ENCODE peak calls at places on chromosome 7, in four cellular contexts. V is HepG2, Z is H1, J is GM12878. K is an unnamed sample.

GRCh38 chr7:35519971-35520809 is 174.7 kb downstream of the HERPUD2 start:
- DNase-seq in V (peak; percentile 45), Z (no peak), J (peak; percentile 4), K (peak; percentile 74)

GRCh38 chr7:66043681-66044497 is 31.7 kb upstream of the ASL start:
- DNase-seq in V (no peak), Z (no peak), J (no peak), K (peak; percentile 28)

GRCh38 chr7:947391-948210 is 6.9 kb downstream of the ADAP1 start:
- DNase-seq in V (no peak), Z (no peak), J (no peak), K (no peak)

GRCh38 chr7:2202901-2203550 is 29.7 kb downstream of the MAD1L1 start:
- DNase-seq in V (no peak), J (no peak), Z (no peak), K (no peak)

GRCh38 chr7:16026253-16027020 is 340.0 kb upstream of the MEOX2 start:
- DNase-seq in V (no peak), Z (no peak), J (no peak), K (no peak)

GRCh38 chr7:50164552-50165220 is 71.6 kb upstream of the ZPBP start:
- DNase-seq in V (no peak), J (no peak), Z (no peak), K (no peak)

GRCh38 chr7:81852701-81853100 is 82.9 kb upstream of the HGF start:
- DNase-seq in J (no peak), Z (no peak), V (no peak), K (no peak)

GRCh38 chr7:43058271-43059066 is 54.0 kb upstream of the HECW1 start:
- DNase-seq in V (no peak), Z (no peak), J (peak; percentile 53), K (no peak)

GRCh38 chr7:1123721-1124120 is 35.8 kb downstream of the GPER1 start:
- DNase-seq in V (peak; percentile 21), Z (peak; percentile 47), J (no peak), K (peak; percentile 78)

GRCh38 chr7:105776068-105776790 is 100.2 kb downstream of the ATXN7L1 start:
- DNase-seq in J (no peak), Z (peak; percentile 96), V (peak; percentile 90), K (peak; percentile 93)

DNA sequence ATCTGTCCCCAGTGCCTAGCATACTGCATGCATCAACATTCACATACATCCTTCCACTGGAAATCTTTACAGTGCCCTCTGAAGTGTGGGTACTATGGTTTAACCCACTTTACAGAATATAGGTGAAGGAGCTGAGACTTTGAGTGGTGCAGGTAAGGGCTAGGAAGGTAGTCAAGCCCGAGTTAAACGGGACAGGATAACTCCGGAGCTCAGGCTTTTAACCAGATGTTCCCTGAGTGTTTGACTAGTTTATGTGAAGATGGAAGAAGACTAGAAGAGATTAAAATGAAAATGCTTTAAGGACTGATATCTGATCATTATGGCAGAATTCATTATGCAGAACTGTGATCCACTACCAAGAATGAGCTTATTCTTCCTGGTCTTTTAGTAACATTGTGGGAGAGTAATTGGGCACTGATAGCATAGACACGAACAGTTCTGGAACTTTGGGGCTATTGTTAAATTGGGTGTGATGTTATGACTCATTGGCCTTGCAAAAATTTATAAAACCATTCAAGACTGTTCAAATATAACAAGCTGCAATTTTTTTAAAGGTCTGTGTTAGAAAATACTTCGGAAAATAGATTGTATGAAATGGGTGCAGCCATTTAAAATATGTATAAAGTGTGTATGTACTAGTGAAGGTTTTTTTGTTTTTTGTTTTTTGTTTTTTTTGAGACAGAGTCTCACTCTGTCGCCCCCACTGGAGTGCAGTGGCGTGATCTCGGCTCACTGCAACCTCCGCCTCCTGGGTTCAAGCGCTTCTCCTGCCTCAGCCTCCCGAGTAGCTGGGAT is 4.4 kb downstream of the CUL1 start:
- DNase-seq in Z (no peak), V (no peak), J (no peak), K (no peak)
- H3K4me1 ChIP-seq in Z (peaks cover 26% of the 10 kb centered on the region), V (peaks cover 77% of the 10 kb centered on the region), J (peaks cover 4% of the 10 kb centered on the region), K (no peaks in the 10 kb centered on the region)

GRCh38 chr7:5414876-5415275 is 8.8 kb downstream of the TNRC18 start:
- DNase-seq in Z (no peak), V (no peak), J (no peak), K (no peak)
- TF ChIP-seq SUZ12 in Z (no peak), V (no peak), J (no peak), K (no peak)

GRCh38 chr7:44140341-44140740 is 791 bp downstream of the MYL7 start:
- DNase-seq in J (no peak), V (no peak), Z (no peak), K (no peak)
- H3K4me3 ChIP-seq in J (no peak overlapping the region), V (no peak overlapping the region), Z (no peak overlapping the region), K (no peak overlapping the region)

DNA sequence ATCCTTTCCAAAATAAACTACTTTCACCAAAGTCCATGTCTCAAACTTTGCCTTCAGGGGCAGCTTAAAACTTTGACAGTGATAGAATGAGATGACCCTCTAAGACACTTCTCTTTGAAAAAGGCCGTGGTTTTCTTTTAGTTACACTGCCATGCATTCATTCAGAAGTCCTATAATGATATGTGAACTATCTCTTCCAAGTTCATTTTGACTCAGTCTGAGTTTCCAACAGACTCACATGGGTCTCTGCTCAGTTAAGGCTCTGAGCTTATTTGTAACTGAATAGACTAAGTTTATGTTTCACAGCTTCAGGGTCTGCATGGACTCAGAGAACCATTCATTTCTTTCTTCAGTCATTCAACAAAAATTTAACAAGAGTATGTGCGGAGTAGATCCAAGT is 208.9 kb upstream of the PRSS1 start:
- DNase-seq in J (no peak), Z (no peak), V (no peak), K (no peak)
- H3K4me1 ChIP-seq in J (no peaks in the 10 kb centered on the region), Z (no peaks in the 10 kb centered on the region), V (no peaks in the 10 kb centered on the region), K (no peaks in the 10 kb centered on the region)

DNA sequence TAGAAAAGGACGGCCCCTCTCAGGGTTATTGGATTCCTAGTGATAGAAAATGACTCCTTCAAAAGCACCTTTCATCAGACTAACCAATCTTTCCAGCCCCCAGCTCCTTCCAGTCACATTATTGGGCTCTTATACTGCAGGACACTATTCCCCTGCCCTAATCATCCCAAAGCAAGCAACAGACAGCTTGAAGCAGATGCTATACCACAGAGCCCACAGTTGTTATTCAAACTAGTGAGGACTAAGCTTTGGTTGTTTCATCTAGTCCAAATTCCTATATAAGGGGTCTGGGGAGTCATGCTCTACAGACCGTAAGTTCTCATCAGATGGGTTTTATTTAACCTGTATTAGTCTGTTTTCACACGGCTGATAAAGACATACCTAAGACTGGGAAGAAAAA is 24.5 kb downstream of the ZC3HAV1L start:
- DNase-seq in J (no peak), Z (no peak), V (no peak), K (no peak)
- TF ChIP-seq SUZ12 in J (no peak), Z (no peak), V (no peak), K (no peak)

GRCh38 chr7:155458317-155459132 is 596 bp downstream of the EN2 start:
- DNase-seq in Z (no peak), J (no peak), V (no peak), K (no peak)
- H3K4me3 ChIP-seq in Z (no peak overlapping the region), J (no peak overlapping the region), V (no peak overlapping the region), K (peak overlapping the region; percentile 15)

GRCh38 chr7:128244861-128245260 is 3.8 kb downstream of the LEP start:
- DNase-seq in V (no peak), J (no peak), Z (no peak), K (no peak)

GRCh38 chr7:128242661-128243060 is 1.6 kb downstream of the LEP start:
- DNase-seq in J (no peak), V (no peak), Z (no peak), K (no peak)

GRCh38 chr7:128247108-128247507 is 6.0 kb downstream of the LEP start:
- DNase-seq in J (no peak), Z (no peak), V (no peak), K (no peak)

GRCh38 chr7:128240696-128241386 is at the start of gene LEP:
- DNase-seq in Z (no peak), J (no peak), V (no peak), K (no peak)

DNA sequence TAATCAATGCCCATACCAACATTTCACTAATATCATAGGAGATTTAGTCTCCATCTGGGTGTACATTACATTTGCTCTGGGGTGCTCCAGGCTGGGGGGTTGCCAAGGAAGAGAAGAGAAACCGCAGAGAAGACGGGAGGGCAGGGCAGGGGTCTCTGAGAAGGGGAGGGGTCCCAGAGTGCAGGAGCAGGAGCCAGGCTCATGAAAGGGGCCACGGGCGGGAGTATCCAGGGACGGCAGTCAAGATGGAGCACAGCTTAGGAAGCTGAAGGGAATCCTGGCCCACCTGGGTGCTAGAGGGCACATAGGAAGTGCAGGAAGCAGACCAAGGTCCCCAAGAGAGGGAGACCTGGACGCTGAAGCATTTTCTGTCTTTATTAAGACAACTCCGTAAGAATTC is 2.2 kb downstream of the LEP start:
- DNase-seq in J (no peak), V (no peak), Z (no peak), K (no peak)
- H3K4me1 ChIP-seq in J (no peaks in the 10 kb centered on the region), V (no peaks in the 10 kb centered on the region), Z (no peaks in the 10 kb centered on the region), K (no peaks in the 10 kb centered on the region)

GRCh38 chr7:88218836-88219605 is 817 bp downstream of the SRI start:
- DNase-seq in J (peak; percentile 27), V (no peak), Z (no peak), K (no peak)
- TF ChIP-seq SUZ12 in J (no peak), V (no peak), Z (no peak), K (no peak)

GRCh38 chr7:14184292-14184864 is 194.9 kb upstream of the ETV1 start:
- DNase-seq in Z (no peak), V (no peak), J (no peak), K (peak; percentile 3)
- H3K4me3 ChIP-seq in Z (no peak overlapping the region), V (no peak overlapping the region), J (no peak overlapping the region), K (no peak overlapping the region)